ENCODE peak calls at places on chromosomes 7 and 10, in five cellular contexts. V, G, X, E and A are unnamed samples. For H3K36me3, the result is how much of the 10 kb centered on the place peaks cover.

GRCh38 chr7:126699707-126700106 is 553.0 kb downstream of the GRM8 start:
- DNase-seq in V (no peak), G (no peak), X (no peak), E (no peak), A (no peak)

GRCh38 chr7:139936760-139937310 is 107.8 kb downstream of the TBXAS1 start:
- DNase-seq in V (no peak), G (peak), X (no peak), E (no peak), A (no peak)

GRCh38 chr7:963236-964078 is 9.0 kb upstream of the ADAP1 start:
- DNase-seq in V (peak), G (no peak), X (peak), E (no peak), A (no peak)

GRCh38 chr10:96610817-96611216 is 24.0 kb upstream of the TM9SF3 start:
- DNase-seq in V (no peak), G (no peak), X (no peak), E (no peak), A (peak)

GRCh38 chr7:138125119-138125518 is 48.9 kb downstream of the AKR1D1 start:
- DNase-seq in V (no peak), G (peak), X (no peak), E (no peak), A (no peak)

GRCh38 chr7:98866765-98867164 is 3.0 kb downstream of the TMEM130 start:
- DNase-seq in V (no peak), G (no peak), X (no peak), E (no peak), A (no peak)

GRCh38 chr7:101088069-101088425 is 2.8 kb downstream of the TRIM56 start:
- DNase-seq in V (no peak), G (no peak), X (no peak), E (no peak), A (no peak)

GRCh38 chr10:77104459-77104980 is 533.1 kb downstream of the KCNMA1 start:
- DNase-seq in V (no peak), G (peak), X (no peak), E (peak), A (no peak)

GRCh38 chr10:72126872-72127232 is 38.5 kb upstream of the SPOCK2 start:
- DNase-seq in V (no peak), G (no peak), X (no peak), E (no peak), A (no peak)

DNA sequence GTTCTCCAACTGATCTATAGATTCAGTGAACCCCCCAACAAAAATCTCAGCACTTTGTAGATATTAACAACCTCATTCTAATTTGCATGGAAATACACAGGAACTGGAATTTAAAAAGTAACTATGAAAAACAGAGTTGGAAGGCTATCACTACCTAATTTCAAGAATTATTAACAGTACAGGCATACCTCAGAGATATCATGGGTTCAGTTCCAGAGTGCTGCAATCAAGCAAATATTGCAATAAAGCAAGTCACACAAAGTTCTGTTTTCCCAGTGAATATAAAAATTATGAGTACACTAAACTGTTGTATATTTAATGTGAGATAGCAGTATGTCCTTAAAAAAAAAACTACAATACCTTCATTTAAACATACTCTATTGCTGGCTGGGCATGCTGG is 78.5 kb downstream of the LARP4B start:
- DNase-seq in V (no peak), G (no peak), X (no peak), E (no peak), A (no peak)
- H3K36me3 ChIP-seq in V (half or more), G (under half), X (under half), E (under half), A (under half)

DNA sequence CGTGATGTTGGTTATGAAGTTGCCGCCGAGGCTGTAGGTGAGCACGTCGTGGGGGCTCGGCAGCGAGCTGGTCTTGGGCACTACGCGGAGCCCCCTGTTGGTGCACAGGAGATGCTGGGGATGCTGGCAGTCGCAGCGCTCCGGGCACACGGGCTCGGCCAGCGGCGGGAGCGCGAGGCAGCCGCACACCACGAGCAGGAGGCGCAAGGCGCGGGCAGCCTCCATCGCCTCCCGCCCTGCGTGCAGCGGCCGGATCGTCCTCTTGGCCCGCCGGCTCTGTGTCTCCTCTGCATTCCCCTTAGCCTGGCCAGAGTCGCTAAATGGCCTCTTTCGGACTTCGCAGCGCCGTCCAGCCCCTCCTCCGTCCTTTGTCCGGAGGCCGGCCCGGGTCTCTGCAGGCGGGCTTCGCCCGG is 302 bp downstream of the TRIL start:
- DNase-seq in V (no peak), G (no peak), X (no peak), E (no peak), A (peak)
- H3K27ac ChIP-seq in V (no peak), G (no peak), X (peak), E (no peak), A (no peak)

GRCh38 chr7:123423622-123424021 is 110.8 kb downstream of the IQUB start:
- DNase-seq in V (no peak), G (no peak), X (no peak), E (no peak), A (no peak)
- H3K36me3 ChIP-seq in V (under half), G (under half), X (under half), E (under half), A (under half)

GRCh38 chr7:3673524-3673923 is 372.5 kb downstream of the SDK1 start:
- DNase-seq in V (peak), G (peak), X (peak), E (no peak), A (peak)
- H3K27ac ChIP-seq in V (no peak), G (no peak), X (no peak), E (no peak), A (no peak)

GRCh38 chr7:55413442-55413841 is 48.3 kb downstream of the LANCL2 start:
- DNase-seq in V (no peak), G (no peak), X (no peak), E (no peak), A (no peak)

GRCh38 chr7:55415173-55415778 is 50.1 kb downstream of the LANCL2 start:
- DNase-seq in V (peak), G (peak), X (peak), E (peak), A (peak)

GRCh38 chr7:55409474-55410225 is 44.5 kb downstream of the LANCL2 start:
- DNase-seq in V (no peak), G (no peak), X (no peak), E (no peak), A (peak)

GRCh38 chr7:55410641-55411239 is 45.6 kb downstream of the LANCL2 start:
- DNase-seq in V (no peak), G (no peak), X (no peak), E (no peak), A (no peak)

DNA sequence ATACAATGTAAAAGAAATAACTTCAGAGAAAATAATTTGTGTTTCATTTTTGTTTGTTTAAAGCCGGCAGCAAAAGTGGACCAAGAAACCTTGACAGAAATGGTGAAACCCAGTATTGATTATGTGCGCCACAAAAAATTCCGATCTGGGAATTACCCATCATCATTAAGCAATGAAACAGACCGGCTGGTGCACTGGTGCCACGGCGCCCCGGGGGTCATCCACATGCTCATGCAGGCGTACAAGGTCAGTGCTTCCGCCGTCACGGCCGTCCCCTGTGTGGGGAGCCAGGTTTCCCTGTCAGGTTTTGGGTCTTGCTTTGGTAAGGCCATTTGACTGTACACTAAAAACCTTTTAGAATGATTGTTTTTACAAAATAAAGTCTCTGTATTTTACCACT is 46.7 kb downstream of the LANCL2 start:
- DNase-seq in V (no peak), G (no peak), X (no peak), E (no peak), A (no peak)
- H3K36me3 ChIP-seq in V (under half), G (under half), X (under half), E (under half), A (under half)

DNA sequence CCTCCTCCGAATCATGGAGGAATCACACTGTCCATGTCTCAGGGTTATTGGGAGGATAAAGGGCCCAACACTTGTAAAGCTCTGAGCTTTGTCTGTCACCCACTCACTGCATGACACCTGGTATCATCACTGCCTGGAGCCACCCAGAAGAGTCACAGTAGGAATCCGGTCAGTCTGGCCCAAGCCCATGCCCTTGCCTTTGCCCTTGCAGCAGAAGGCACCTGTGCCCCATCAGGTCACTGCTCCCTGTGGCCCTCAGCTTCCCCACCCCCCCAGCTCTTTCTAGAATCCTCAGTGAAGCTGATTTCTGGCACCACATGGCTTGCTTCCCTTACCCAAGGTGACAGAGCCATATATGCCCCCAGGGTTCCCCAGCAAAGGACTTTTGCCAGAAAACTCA is 14.4 kb downstream of the LDB3 start:
- DNase-seq in V (no peak), G (no peak), X (no peak), E (no peak), A (no peak)
- H3K27ac ChIP-seq in V (no peak), G (no peak), X (no peak), E (no peak), A (no peak)